ENCODE peak calls at places on chromosomes 7 and 10, in ten cellular contexts. X is Right ventricle myocardium superior, E is RWPE1, C is heart right ventricle, G is pancreas, A is HS-5, P is activated T-helper 1 cell treated with Interleukin-2 at 50 U/mL for 16 hours, Z is renal cortical epithelial cell, R is AML-193, O is H9. W is an unnamed sample.

GRCh38 chr10:59098811-59099452 is 77.5 kb upstream of the PHYHIPL start:
- DNase-seq in G (no peak), R (no peak), X (no peak), Z (no peak), O (no peak), E (no peak), C (no peak), P (no peak), A (no peak), W (no peak)

GRCh38 chr7:113338297-113338696 is 219.9 kb upstream of the SMIM30 start:
- DNase-seq in C (no peak), E (no peak), O (no peak), Z (no peak), X (no peak), P (no peak), A (no peak), R (no peak), G (no peak), W (no peak)

GRCh38 chr7:86964973-86965726 is 94.3 kb downstream of the ELAPOR2 start:
- DNase-seq in C (no peak), P (no peak), E (no peak), R (no peak), G (no peak), O (no peak), X (no peak), A (no peak), Z (no peak), W (no peak)

GRCh38 chr10:108358912-108359311 is 1194.4 kb upstream of the SORCS1 start:
- DNase-seq in P (no peak), E (peak; percentile 95), A (peak; percentile 92), G (no peak), C (no peak), Z (peak; percentile 96), R (no peak), X (no peak), O (no peak), W (no peak)

GRCh38 chr10:5493698-5494097 is 5.7 kb downstream of the CALML5 start:
- DNase-seq in C (no peak), G (no peak), E (no peak), A (no peak), X (no peak), Z (no peak), O (no peak), R (no peak), P (no peak), W (no peak)

GRCh38 chr10:98446121-98446655 is 547 bp downstream of the HPS1 start:
- DNase-seq in Z (peak; percentile 9), P (peak; percentile 6), E (peak; percentile 56), A (no peak), R (peak; percentile 39), O (peak; percentile 45), G (peak; percentile 77), X (no peak), C (no peak), W (no peak)

GRCh38 chr10:78255796-78256638 is 222.4 kb downstream of the RPS24 start:
- DNase-seq in O (no peak), E (peak; percentile 92), A (peak; percentile 97), G (no peak), C (peak; percentile 21), P (no peak), X (no peak), R (peak; percentile 90), Z (peak; percentile 99), W (no peak)

GRCh38 chr10:30158325-30158960 is 99.1 kb upstream of the JCAD start:
- DNase-seq in P (no peak), G (no peak), Z (no peak), E (no peak), C (no peak), O (no peak), X (no peak), R (no peak), A (no peak), W (no peak)

GRCh38 chr7:6228865-6229264 is 43.6 kb downstream of the CYTH3 start:
- DNase-seq in O (no peak), X (no peak), A (no peak), Z (no peak), G (no peak), P (no peak), E (no peak), C (no peak), R (peak; percentile 35), W (no peak)

GRCh38 chr7:17130281-17131059 is 168.0 kb upstream of the AHR start:
- DNase-seq in X (no peak), E (peak; percentile 22), A (no peak), G (no peak), R (no peak), C (no peak), O (no peak), P (no peak), Z (peak; percentile 96), W (no peak)

GRCh38 chr10:21399392-21400015 is 126.0 kb downstream of the SKIDA1 start:
- DNase-seq in R (no peak), P (no peak), A (peak; percentile 44), C (no peak), E (peak; percentile 65), O (no peak), Z (peak; percentile 73), G (no peak), X (no peak), W (no peak)

GRCh38 chr7:130649004-130649790 is 19.4 kb downstream of the COPG2 start:
- DNase-seq in P (no peak), C (no peak), E (no peak), R (no peak), O (no peak), X (no peak), Z (peak; percentile 66), A (no peak), G (no peak), W (no peak)

GRCh38 chr7:36732806-36733205 is 8.5 kb upstream of the AOAH start:
- DNase-seq in Z (no peak), O (no peak), X (no peak), C (no peak), A (no peak), P (no peak), G (no peak), E (no peak), R (no peak), W (no peak)

GRCh38 chr10:77925410-77925794 is 1.2 kb downstream of the DLG5 start:
- DNase-seq in P (no peak), R (no peak), O (no peak), C (peak; percentile 31), A (no peak), X (peak; percentile 42), Z (no peak), G (no peak), E (peak; percentile 56), W (no peak)

GRCh38 chr10:64376169-64376568 is 855.0 kb downstream of the REEP3 start:
- DNase-seq in X (no peak), G (no peak), E (no peak), P (no peak), O (peak; percentile 34), A (no peak), R (peak; percentile 17), C (no peak), Z (no peak), W (no peak)

GRCh38 chr7:17304926-17305325 is 6.5 kb downstream of the AHR start:
- DNase-seq in E (peak; percentile 56), P (no peak), G (no peak), C (no peak), O (no peak), Z (peak; percentile 90), X (no peak), R (peak; percentile 39), A (peak; percentile 89), W (no peak)

GRCh38 chr7:95545007-95545615 is 51.2 kb downstream of the PDK4 start:
- DNase-seq in G (no peak), R (no peak), C (peak; percentile 69), Z (peak; percentile 89), E (peak; percentile 34), X (no peak), A (peak; percentile 20), P (no peak), O (no peak), W (no peak)

GRCh38 chr10:29998142-29998808 is 61.1 kb downstream of the JCAD start:
- DNase-seq in E (peak; percentile 63), X (peak; percentile 77), R (peak; percentile 65), A (peak; percentile 30), C (peak; percentile 80), Z (peak; percentile 76), G (peak; percentile 73), O (peak; percentile 77), P (peak; percentile 52), W (peak; percentile 72)

GRCh38 chr10:119198438-119198837 is 8.9 kb upstream of the GRK5 start:
- DNase-seq in X (no peak), A (no peak), R (peak; percentile 41), P (no peak), O (peak; percentile 47), E (no peak), G (no peak), C (no peak), Z (no peak), W (no peak)

GRCh38 chr10:33657154-33657900 is 322.9 kb upstream of the NRP1 start:
- DNase-seq in X (no peak), P (no peak), R (no peak), G (no peak), A (no peak), O (no peak), Z (peak; percentile 56), C (peak; percentile 30), E (no peak), W (peak; percentile 34)

GRCh38 chr7:5582532-5582935 is 158.9 kb upstream of the TNRC18 start:
- DNase-seq in R (no peak), A (no peak), O (no peak), E (no peak), Z (no peak), P (no peak), C (no peak), X (no peak), G (no peak), W (no peak)

GRCh38 chr10:22959292-22959691 is 31.4 kb downstream of the ARMC3 start:
- DNase-seq in X (no peak), O (no peak), C (no peak), G (no peak), A (no peak), E (no peak), P (no peak), R (no peak), Z (no peak), W (no peak)

GRCh38 chr10:127908106-127908957 is 1.4 kb downstream of the PTPRE start:
- DNase-seq in P (no peak), G (no peak), A (no peak), X (no peak), E (peak; percentile 53), O (no peak), Z (peak; percentile 90), C (peak; percentile 51), R (no peak), W (no peak)

GRCh38 chr7:75608451-75609122 is 116.5 kb downstream of the SPDYE5 start:
- DNase-seq in Z (no peak), P (no peak), A (no peak), O (no peak), E (no peak), G (no peak), R (no peak), C (no peak), X (no peak), W (no peak)

GRCh38 chr7:44108768-44109750 is 4.9 kb downstream of the AEBP1 start:
- DNase-seq in A (no peak), G (no peak), C (no peak), P (no peak), O (no peak), R (no peak), Z (no peak), X (peak; percentile 32), E (no peak), W (no peak)

GRCh38 chr7:142516038-142516501 is 233.2 kb upstream of the PRSS1 start:
- DNase-seq in G (no peak), O (peak; percentile 60), P (no peak), R (peak; percentile 76), X (no peak), Z (peak; percentile 58), C (no peak), A (no peak), E (peak; percentile 45), W (no peak)

GRCh38 chr7:66847879-66848810 is 72.9 kb upstream of the TMEM248 start:
- DNase-seq in E (peak; percentile 41), R (peak; percentile 87), A (no peak), O (peak; percentile 55), X (no peak), Z (peak; percentile 84), P (no peak), G (no peak), C (no peak), W (no peak)

GRCh38 chr7:128830231-128831177 is at the start of gene FLNC:
- DNase-seq in E (no peak), A (no peak), R (no peak), C (peak; percentile 63), G (peak; percentile 83), Z (no peak), P (no peak), X (peak; percentile 77), O (no peak), W (peak; percentile 80)